ENCODE peak calls at places on chromosomes 2 and 18, in nine cellular contexts. Y is IMR-90, J is ovary, Q is breast epithelium, S is heart left ventricle, P is lower leg skin, F is NB4, W is uterus, T is stomach. G is an unnamed sample.
A peak's percentile ranks its signal among the peaks of the same experiment; 100 is the strongest.

GRCh38 chr2:129646107-129646506 is 333.4 kb upstream of the RAB6C start:
- DNase-seq in Q (no peak), J (no peak), Y (no peak), P (no peak), S (no peak), W (no peak), T (no peak), F (no peak), G (no peak)

GRCh38 chr2:229701716-229702115 is 12.6 kb downstream of the DNER start:
- DNase-seq in F (no peak), W (no peak), P (peak; percentile 20), T (no peak), J (no peak), Q (no peak), S (no peak), Y (no peak), G (no peak)

GRCh38 chr2:237628482-237629187 is 1.2 kb downstream of the LRRFIP1 start:
- DNase-seq in W (no peak), P (no peak), F (no peak), J (no peak), Q (no peak), Y (no peak), S (no peak), T (peak; percentile 45), G (no peak)

GRCh38 chr2:215598376-215598975 is 162.6 kb upstream of the FN1 start:
- DNase-seq in P (no peak), J (no peak), T (no peak), F (no peak), Q (no peak), Y (peak; percentile 94), S (no peak), W (no peak), G (no peak)

GRCh38 chr2:46974174-46974573 is 58.6 kb upstream of the MCFD2 start:
- DNase-seq in F (no peak), W (no peak), T (no peak), Q (no peak), P (no peak), J (no peak), S (no peak), Y (no peak), G (no peak)

GRCh38 chr2:1884933-1885580 is 140.7 kb upstream of the PXDN start:
- DNase-seq in Y (peak; percentile 19), W (no peak), T (no peak), J (no peak), P (no peak), S (peak; percentile 37), F (no peak), Q (no peak), G (no peak)

GRCh38 chr2:183967756-183968155 is 630.6 kb upstream of the ZNF804A start:
- DNase-seq in W (no peak), Y (no peak), F (no peak), J (no peak), Q (no peak), S (no peak), P (no peak), T (no peak), G (no peak)

GRCh38 chr18:44781890-44782289 is 101.2 kb downstream of the SETBP1 start:
- DNase-seq in W (no peak), S (no peak), Q (no peak), T (no peak), F (no peak), Y (peak; percentile 28), P (no peak), J (no peak), G (no peak)

GRCh38 chr2:96891591-96892333 is 21.9 kb upstream of the SEMA4C start:
- DNase-seq in P (no peak), J (peak; percentile 64), Y (peak; percentile 58), T (no peak), Q (no peak), F (no peak), W (peak; percentile 61), S (peak; percentile 60), G (no peak)

GRCh38 chr2:28623582-28624405 is 127.8 kb upstream of the PPP1CB start:
- DNase-seq in S (no peak), T (no peak), Y (no peak), W (no peak), Q (no peak), P (no peak), J (no peak), F (no peak), G (no peak)

GRCh38 chr18:65761636-65762310 is 11.0 kb downstream of the CDH7 start:
- DNase-seq in P (no peak), T (no peak), F (no peak), Q (no peak), W (no peak), Y (no peak), J (no peak), S (no peak), G (no peak)

GRCh38 chr2:229852565-229852964 is 69.2 kb downstream of the TRIP12 start:
- DNase-seq in T (no peak), J (no peak), Q (no peak), F (peak; percentile 8), P (no peak), Y (peak; percentile 87), S (peak; percentile 56), W (peak; percentile 22), G (no peak)

GRCh38 chr18:24427484-24427883 is 1.0 kb downstream of the IMPACT start:
- DNase-seq in F (peak; percentile 53), Q (no peak), T (no peak), S (no peak), J (no peak), P (no peak), Y (peak; percentile 19), W (no peak), G (no peak)

GRCh38 chr2:176004925-176005324 is 2.9 kb upstream of the LNPK start:
- DNase-seq in W (no peak), J (no peak), S (no peak), P (no peak), T (no peak), F (no peak), Q (no peak), Y (no peak), G (no peak)

GRCh38 chr2:128596453-128597430 is 278.1 kb upstream of the HS6ST1 start:
- DNase-seq in J (no peak), Q (no peak), P (no peak), S (no peak), Y (no peak), T (peak; percentile 19), F (no peak), W (no peak), G (no peak)

GRCh38 chr18:55001625-55002024 is 42.4 kb upstream of the CCDC68 start:
- DNase-seq in F (no peak), T (no peak), Y (no peak), W (no peak), S (no peak), J (no peak), P (no peak), Q (no peak), G (no peak)

GRCh38 chr2:20594048-20594750 is 56.7 kb downstream of the HS1BP3 start:
- DNase-seq in S (no peak), Y (no peak), Q (peak; percentile 28), P (no peak), J (no peak), F (no peak), T (peak; percentile 8), W (no peak), G (no peak)

GRCh38 chr2:20596193-20596972 is 54.5 kb downstream of the HS1BP3 start:
- DNase-seq in Q (no peak), Y (no peak), J (no peak), T (peak; percentile 20), F (peak; percentile 35), S (no peak), P (no peak), W (no peak), G (no peak)

GRCh38 chr2:20596973-20597867 is 53.7 kb downstream of the HS1BP3 start:
- DNase-seq in P (peak; percentile 72), Y (no peak), F (no peak), J (peak; percentile 74), S (peak; percentile 90), W (peak; percentile 92), T (peak; percentile 76), Q (peak; percentile 65), G (no peak)

GRCh38 chr2:20594957-20595356 is 55.9 kb downstream of the HS1BP3 start:
- DNase-seq in F (no peak), P (no peak), S (no peak), W (peak; percentile 26), Y (no peak), Q (peak; percentile 22), J (peak; percentile 14), T (peak; percentile 23), G (no peak)

DNA sequence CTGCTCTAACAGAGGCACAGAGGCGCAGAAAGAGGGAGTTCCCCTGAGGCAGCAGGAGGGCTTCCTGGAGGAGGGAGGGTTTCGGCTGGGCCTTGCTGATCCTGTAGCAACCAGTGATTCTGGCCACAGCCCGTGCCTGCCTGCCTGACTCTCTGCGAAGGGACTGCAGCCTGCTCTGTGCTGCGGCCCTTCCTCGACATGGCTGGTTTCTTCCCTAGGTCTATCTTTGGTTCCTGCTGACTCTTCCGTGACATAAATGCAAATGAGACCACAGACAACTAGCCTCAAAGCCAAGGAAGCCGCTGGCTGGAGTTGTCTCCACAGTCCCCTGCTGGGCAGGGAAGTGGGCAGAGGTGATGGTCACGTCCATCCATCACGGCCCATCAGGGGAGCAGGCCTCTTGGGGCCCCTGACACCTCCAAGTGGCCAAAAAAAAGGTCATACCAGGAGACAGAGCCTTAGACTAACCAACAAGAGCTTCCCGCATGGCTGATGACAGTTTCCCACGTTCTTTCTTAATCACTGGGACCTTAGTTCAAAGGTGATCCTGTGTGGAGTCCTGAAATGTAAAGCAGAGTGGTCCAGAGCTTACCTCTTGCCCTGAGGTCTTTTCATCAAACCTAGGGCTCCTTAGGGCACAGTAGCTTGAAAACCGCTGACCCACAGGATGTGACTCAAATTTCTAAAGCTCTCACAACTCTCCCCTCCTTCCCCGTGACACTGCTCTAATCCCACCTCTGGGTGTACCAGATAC is 55.3 kb downstream of the HS1BP3 start:
- DNase-seq in S (peak; percentile 35), Y (peak; percentile 60), T (peak; percentile 28), P (no peak), W (peak; percentile 35), J (peak; percentile 25), Q (peak; percentile 25), F (peak; percentile 83), G (peak; percentile 43)
- TF ChIP-seq POLR2A in S (no peak), Y (no peak), T (no peak), P (no peak), W (no peak), J (no peak), Q (no peak), F (no peak), G (no peak)

GRCh38 chr2:239433777-239434396 is 33.1 kb upstream of the HDAC4 start:
- DNase-seq in T (no peak), Q (no peak), P (no peak), J (no peak), F (peak; percentile 23), S (no peak), W (no peak), Y (peak; percentile 71), G (no peak)
- TF ChIP-seq POLR2A in T (no peak), Q (no peak), P (no peak), J (no peak), F (no peak), S (no peak), W (no peak), Y (no peak), G (no peak)

GRCh38 chr18:59905686-59906091 is 5.9 kb downstream of the PMAIP1 start:
- DNase-seq in S (no peak), W (no peak), F (no peak), Y (no peak), P (no peak), T (no peak), J (no peak), Q (no peak), G (no peak)
- TF ChIP-seq POLR2A in S (no peak), W (no peak), F (no peak), Y (no peak), P (no peak), T (no peak), J (no peak), Q (no peak), G (no peak)

GRCh38 chr18:12377556-12378553 is 828 bp upstream of the AFG3L2 start:
- DNase-seq in Q (no peak), S (no peak), Y (no peak), F (no peak), J (no peak), P (no peak), T (no peak), W (no peak), G (peak; percentile 92)
- TF ChIP-seq POLR2A in Q (no peak), S (peak; percentile 22), Y (peak; percentile 83), F (peak; percentile 27), J (no peak), P (no peak), T (no peak), W (peak; percentile 37), G (peak; percentile 72)